ENCODE peak calls at places on chromosome 2, in nine cellular contexts. R, T, K, Q, B, H, F, W and L are unnamed samples.

GRCh38 chr2:50546790-50547189 is 485.1 kb downstream of the NRXN1 start:
- DNase-seq in K (no peak), W (no peak), R (no peak), H (no peak), T (no peak), Q (no peak), F (no peak), B (no peak), L (no peak)

GRCh38 chr2:3107567-3107966 is 270.1 kb downstream of the EIPR1 start:
- DNase-seq in T (no peak), H (no peak), Q (peak; percentile 59), K (no peak), F (no peak), R (no peak), W (no peak), B (no peak), L (peak; percentile 17)

GRCh38 chr2:213868526-213868925 is 542.3 kb upstream of the VWC2L start:
- DNase-seq in Q (no peak), W (no peak), F (no peak), B (no peak), K (no peak), H (no peak), R (no peak), T (no peak), L (no peak)

GRCh38 chr2:26845021-26845420 is 2.9 kb upstream of the DPYSL5 start:
- DNase-seq in W (no peak), H (no peak), Q (no peak), F (no peak), T (no peak), R (no peak), B (no peak), K (no peak), L (no peak)

GRCh38 chr2:71066856-71067255 is 1.6 kb upstream of the NAGK start:
- DNase-seq in B (no peak), T (no peak), H (no peak), K (no peak), F (no peak), R (no peak), Q (no peak), W (no peak), L (no peak)

GRCh38 chr2:238235856-238236255 is 4.0 kb downstream of the HES6 start:
- DNase-seq in H (no peak), R (no peak), T (no peak), K (no peak), B (no peak), Q (no peak), W (no peak), F (no peak), L (no peak)

GRCh38 chr2:26640331-26640745 is 828 bp downstream of the CIB4 start:
- DNase-seq in R (no peak), K (no peak), W (peak; percentile 29), T (peak; percentile 49), F (no peak), Q (no peak), B (no peak), H (no peak), L (no peak)

GRCh38 chr2:164126960-164127359 is 391.2 kb upstream of the FIGN start:
- DNase-seq in B (no peak), K (no peak), Q (no peak), W (no peak), H (no peak), F (no peak), T (no peak), R (no peak), L (no peak)

GRCh38 chr2:217256261-217256660 is 396.4 kb upstream of the TNP1 start:
- DNase-seq in W (no peak), H (no peak), F (no peak), T (no peak), K (no peak), Q (no peak), R (no peak), B (no peak), L (no peak)

GRCh38 chr2:27306657-27307544 is 1.3 kb downstream of the UCN start:
- DNase-seq in H (no peak), R (no peak), Q (no peak), T (no peak), B (peak; percentile 28), W (no peak), K (no peak), F (no peak), L (peak; percentile 56)

GRCh38 chr2:240946046-240946445 is 39.9 kb downstream of the CROCC2 start:
- DNase-seq in T (peak; percentile 29), K (no peak), B (no peak), Q (peak; percentile 67), H (peak; percentile 9), R (no peak), W (peak; percentile 6), F (no peak), L (no peak)

GRCh38 chr2:11539317-11540147 is 5.7 kb downstream of the GREB1 start:
- DNase-seq in Q (no peak), F (no peak), H (no peak), K (no peak), B (no peak), W (peak; percentile 21), T (no peak), R (no peak), L (no peak)

GRCh38 chr2:207473203-207473865 is 56.4 kb upstream of the CREB1 start:
- DNase-seq in B (no peak), T (no peak), R (no peak), H (no peak), K (peak; percentile 80), W (no peak), Q (no peak), F (peak; percentile 54), L (peak; percentile 33)

GRCh38 chr2:240648650-240649275 is 23.5 kb downstream of the GPR35 start:
- DNase-seq in W (no peak), B (no peak), Q (peak; percentile 64), R (no peak), K (peak; percentile 2), T (no peak), H (no peak), F (no peak), L (peak; percentile 41)

GRCh38 chr2:71306762-71307161 is 24.8 kb upstream of the ZNF638 start:
- DNase-seq in Q (no peak), F (no peak), K (no peak), H (no peak), W (no peak), R (no peak), B (no peak), T (no peak), L (no peak)

DNA sequence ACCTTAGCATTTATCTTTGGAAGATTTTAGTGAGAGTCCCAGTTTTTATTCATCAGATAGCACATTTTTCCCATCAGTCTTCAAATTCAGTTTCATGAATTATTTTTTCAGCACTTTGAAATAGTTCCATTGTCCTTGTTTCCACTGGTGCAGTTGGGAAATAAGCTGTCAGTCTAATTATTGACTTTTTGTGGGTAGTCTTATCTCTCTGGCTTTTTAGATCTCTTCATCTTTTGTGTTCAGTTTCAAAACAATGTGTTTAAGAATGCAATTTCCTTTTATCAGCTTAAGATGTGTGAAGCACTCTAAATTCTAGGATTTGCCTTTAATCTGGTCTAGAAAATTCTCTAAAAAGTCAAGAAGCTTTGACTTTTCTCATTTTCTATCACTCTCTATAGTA is 70.5 kb downstream of the GFPT1 start:
- DNase-seq in F (no peak), H (no peak), K (no peak), W (no peak), Q (no peak), T (no peak), B (no peak), R (no peak), L (no peak)
- TF ChIP-seq CTCF in F (no peak), H (no peak), K (no peak), W (no peak), Q (no peak), T (no peak), B (no peak), R (no peak), L (no peak)

GRCh38 chr2:201913197-201913596 is 106.9 kb downstream of the CDK15 start:
- DNase-seq in H (no peak), W (no peak), Q (no peak), T (no peak), B (no peak), F (no peak), K (no peak), R (no peak), L (no peak)

GRCh38 chr2:201918981-201919380 is 112.6 kb downstream of the CDK15 start:
- DNase-seq in Q (no peak), R (no peak), W (no peak), H (no peak), F (no peak), K (no peak), T (no peak), B (no peak), L (no peak)

GRCh38 chr2:201916565-201916964 is 110.2 kb downstream of the CDK15 start:
- DNase-seq in B (no peak), F (no peak), K (no peak), T (no peak), W (no peak), H (no peak), Q (no peak), R (no peak), L (no peak)

GRCh38 chr2:201911372-201911771 is 105.0 kb downstream of the CDK15 start:
- DNase-seq in Q (no peak), K (no peak), W (no peak), T (no peak), B (no peak), R (no peak), F (no peak), H (no peak), L (no peak)

GRCh38 chr2:201915446-201915845 is 109.1 kb downstream of the CDK15 start:
- DNase-seq in F (no peak), B (no peak), H (no peak), T (no peak), W (no peak), Q (no peak), K (no peak), R (no peak), L (no peak)
- TF ChIP-seq CTCF in F (no peak), B (no peak), H (no peak), T (no peak), W (no peak), Q (no peak), K (no peak), R (peak; percentile 59), L (no peak)

GRCh38 chr2:10028988-10029874 is 14.1 kb upstream of the KLF11 start:
- DNase-seq in H (peak; percentile 55), T (peak; percentile 77), F (no peak), W (peak; percentile 64), Q (no peak), R (no peak), K (no peak), B (peak; percentile 49), L (peak; percentile 90)
- TF ChIP-seq CTCF in H (no peak), T (no peak), F (no peak), W (no peak), Q (no peak), R (no peak), K (no peak), B (no peak), L (no peak)

DNA sequence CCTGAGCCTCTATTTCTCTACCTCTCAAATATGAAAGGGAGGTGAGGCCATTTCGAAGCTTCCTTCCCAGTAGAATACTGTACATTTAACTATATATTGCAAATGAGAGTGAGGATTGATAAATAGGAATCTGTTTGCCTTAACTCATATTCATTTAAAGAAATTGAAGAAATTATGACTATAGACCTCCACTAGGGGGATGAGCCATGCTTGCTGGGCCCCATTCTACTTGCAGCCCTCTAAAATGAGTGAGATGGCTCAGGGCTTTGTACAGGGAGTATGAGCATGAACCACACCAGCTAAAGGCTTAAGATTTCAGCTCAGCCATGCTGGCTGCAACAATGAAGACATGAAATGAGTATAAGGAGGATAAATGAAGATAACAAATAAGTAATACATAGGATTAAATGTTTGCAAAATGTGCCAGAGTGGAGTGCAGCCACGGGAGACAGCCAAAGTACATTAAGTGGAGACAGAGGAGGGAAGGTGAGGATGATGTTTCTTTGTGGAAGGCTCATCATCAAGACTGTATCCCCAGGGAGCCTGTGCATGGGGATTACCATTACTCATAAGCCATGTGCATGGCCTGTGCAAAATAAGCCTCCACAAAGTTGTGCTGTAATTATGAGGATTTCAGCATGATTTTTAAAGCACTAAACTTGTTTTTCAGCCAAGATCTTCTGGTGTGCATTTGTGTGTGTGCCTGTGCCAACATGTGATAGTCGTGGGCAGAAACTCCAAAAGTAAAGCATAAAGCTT is 300.8 kb downstream of the CNTNAP5 start:
- DNase-seq in R (no peak), K (no peak), Q (no peak), W (no peak), F (no peak), T (no peak), B (no peak), H (no peak), L (no peak)
- TF ChIP-seq CTCF in R (no peak), K (no peak), Q (no peak), W (no peak), F (no peak), T (no peak), B (no peak), H (no peak), L (no peak)